ENCODE peak calls at places on chromosomes 3 and 15, in eight cellular contexts. Q is prostate gland; R is CD8-positive, alpha-beta memory T cell; J is WERI-Rb-1; A is aorta; C is left ventricle myocardium inferior; E is GM23248; S is thyroid gland. B is an unnamed sample.

GRCh38 chr3:165638066-165638465 is 199.2 kb downstream of the BCHE start:
- DNase-seq in R (no peak), J (no peak), S (no peak), C (no peak), Q (no peak), A (no peak), E (no peak), B (no peak)

GRCh38 chr3:51343918-51344687 is 41.0 kb upstream of the MANF start:
- DNase-seq in R (no peak), J (no peak), Q (no peak), S (no peak), A (peak), C (no peak), E (peak), B (no peak)

GRCh38 chr15:33680336-33680735 is 288.0 kb upstream of the CHRM5 start:
- DNase-seq in A (no peak), J (no peak), R (no peak), Q (no peak), S (peak), C (no peak), E (no peak), B (no peak)

GRCh38 chr3:69212411-69213160 is 90.2 kb upstream of the LMOD3 start:
- DNase-seq in E (peak), A (no peak), Q (no peak), J (no peak), C (no peak), R (no peak), S (no peak), B (no peak)

GRCh38 chr3:8560608-8561007 is 59.0 kb downstream of the LMCD1 start:
- DNase-seq in A (peak), R (no peak), Q (no peak), S (no peak), E (peak), C (no peak), J (no peak), B (no peak)

GRCh38 chr3:10556312-10556711 is 50.9 kb upstream of the ATP2B2 start:
- DNase-seq in R (no peak), Q (no peak), C (no peak), J (peak), S (no peak), E (no peak), A (no peak), B (no peak)

GRCh38 chr3:15860014-15860934 is 62.5 kb upstream of the ANKRD28 start:
- DNase-seq in A (peak), R (peak), S (peak), C (peak), Q (peak), J (peak), E (peak), B (peak)

GRCh38 chr15:74443100-74443909 is 9.5 kb upstream of the SEMA7A start:
- DNase-seq in C (no peak), R (no peak), S (peak), Q (no peak), A (peak), E (peak), J (no peak), B (no peak)

GRCh38 chr3:192892981-192893827 is 24.5 kb downstream of the MB21D2 start:
- DNase-seq in Q (peak), S (no peak), R (peak), J (no peak), A (peak), E (peak), C (no peak), B (no peak)

GRCh38 chr15:70023769-70024491 is 73.8 kb downstream of the TLE3 start:
- DNase-seq in C (peak), Q (peak), S (peak), A (peak), R (no peak), J (no peak), E (peak), B (no peak)

GRCh38 chr15:60120100-60120499 is 116.0 kb downstream of the FOXB1 start:
- DNase-seq in R (no peak), S (no peak), C (no peak), E (no peak), A (no peak), Q (no peak), J (no peak), B (no peak)

GRCh38 chr3:107206141-107206540 is 171.1 kb upstream of the CCDC54 start:
- DNase-seq in S (no peak), R (no peak), J (peak), Q (no peak), C (no peak), A (no peak), E (peak), B (no peak)

GRCh38 chr15:82935382-82935781 is 17.1 kb downstream of the HOMER2 start:
- DNase-seq in A (no peak), E (no peak), Q (no peak), J (no peak), S (no peak), R (no peak), C (no peak), B (no peak)

GRCh38 chr15:100905855-100906254 is 13.3 kb upstream of the LRRK1 start:
- DNase-seq in Q (peak), S (peak), R (no peak), J (no peak), A (no peak), E (no peak), C (no peak), B (no peak)

GRCh38 chr3:113105980-113106379 is 105.4 kb upstream of the BOC start:
- DNase-seq in R (no peak), A (no peak), J (no peak), S (no peak), C (no peak), Q (no peak), E (no peak), B (no peak)
- H3K27ac ChIP-seq in R (no peak), A (no peak), J (no peak), S (no peak), C (no peak), Q (no peak), E (no peak), B (no peak)

DNA sequence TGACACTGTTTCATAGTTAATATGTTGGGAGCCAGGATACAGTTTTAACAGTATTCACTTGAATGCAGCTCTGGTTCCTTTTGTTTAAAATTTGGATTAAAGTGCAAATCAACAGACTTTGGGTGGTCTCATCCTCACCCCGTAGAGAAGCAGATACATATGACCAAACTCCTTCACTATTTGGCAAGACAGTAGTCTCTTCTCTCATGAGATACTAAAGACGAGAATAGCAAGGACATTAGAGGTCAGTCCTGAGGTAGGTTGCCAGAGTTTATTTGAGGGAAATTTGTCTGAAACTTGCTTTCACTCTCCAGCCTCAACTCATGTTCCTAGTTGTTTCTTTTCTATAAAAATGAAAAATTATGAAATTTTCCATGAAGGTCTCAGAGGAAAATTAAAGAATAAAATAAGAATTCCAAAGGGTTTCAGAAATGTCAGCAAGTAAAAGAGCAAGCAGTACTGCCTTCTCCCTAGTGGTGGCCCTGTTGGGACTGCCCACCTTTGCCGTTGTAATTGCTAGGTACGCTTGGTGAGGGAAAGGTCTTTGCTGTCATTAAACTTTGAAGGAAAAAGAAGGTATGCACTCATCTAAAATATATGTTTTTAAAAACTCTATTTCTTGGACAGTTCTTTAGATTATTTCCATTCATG is 111.2 kb downstream of the CMSS1 start:
- DNase-seq in E (no peak), Q (no peak), J (no peak), R (no peak), C (no peak), S (no peak), A (no peak), B (no peak)
- H3K27ac ChIP-seq in E (no peak), Q (no peak), J (no peak), R (no peak), C (peak), S (no peak), A (peak), B (peak)

GRCh38 chr15:29822685-29823459 is 604 bp upstream of the TJP1 start:
- DNase-seq in Q (peak), J (no peak), A (peak), S (peak), C (peak), E (peak), R (peak), B (peak)
- H3K27ac ChIP-seq in Q (peak), J (peak), A (peak), S (peak), C (peak), E (peak), R (no peak), B (peak)

DNA sequence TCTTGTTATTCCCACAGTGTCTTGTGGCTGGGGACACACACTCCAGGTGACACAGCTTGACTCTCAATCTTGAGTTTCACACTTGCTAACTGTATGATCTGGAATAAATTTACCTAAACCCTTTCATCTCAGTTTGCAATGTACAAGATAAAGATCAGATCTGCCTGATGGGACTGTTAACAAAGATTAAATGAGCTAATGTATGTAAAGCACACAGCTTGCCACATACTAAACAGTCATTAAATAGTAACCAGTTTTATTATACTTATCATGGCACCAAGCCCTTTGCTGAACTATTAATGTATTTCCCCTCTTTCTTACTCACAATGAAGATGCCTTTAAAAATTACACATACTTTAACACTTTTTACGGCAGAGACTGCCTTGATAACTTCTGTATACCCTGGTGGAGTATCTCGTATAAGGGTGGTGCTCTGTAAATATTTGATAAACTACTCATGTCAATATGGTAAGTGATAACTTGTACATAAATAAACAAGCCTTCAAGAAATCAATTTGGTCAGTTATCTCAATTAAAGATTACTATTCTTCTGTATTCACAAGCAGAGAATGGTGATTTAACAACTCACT is 184.5 kb downstream of the STAG1 start:
- DNase-seq in E (no peak), R (no peak), S (no peak), Q (no peak), C (no peak), A (no peak), J (no peak), B (no peak)
- H3K27ac ChIP-seq in E (no peak), R (no peak), S (no peak), Q (no peak), C (no peak), A (no peak), J (no peak), B (no peak)

GRCh38 chr3:49007068-49007770 is at the start of gene WDR6:
- DNase-seq in A (peak), R (peak), E (peak), J (peak), Q (peak), C (peak), S (peak), B (peak)

GRCh38 chr3:49005998-49006397 is 1.2 kb upstream of the WDR6 start:
- DNase-seq in A (no peak), R (no peak), E (no peak), J (no peak), C (no peak), S (no peak), Q (no peak), B (no peak)

GRCh38 chr3:49006591-49007067 is 562 bp upstream of the WDR6 start:
- DNase-seq in R (no peak), A (peak), C (peak), Q (no peak), E (peak), S (peak), J (no peak), B (no peak)

GRCh38 chr3:49009391-49009790 is 2.2 kb downstream of the WDR6 start:
- DNase-seq in R (no peak), C (no peak), Q (no peak), S (no peak), A (no peak), J (no peak), E (no peak), B (no peak)

GRCh38 chr3:49007771-49008528 is 759 bp downstream of the WDR6 start:
- DNase-seq in R (peak), A (peak), S (peak), Q (peak), C (peak), J (peak), E (peak), B (peak)
- H3K27ac ChIP-seq in R (peak), A (no peak), S (peak), Q (peak), C (peak), J (peak), E (peak), B (peak)

GRCh38 chr15:68051109-68051508 is 3.0 kb upstream of the PIAS1 start:
- DNase-seq in S (no peak), R (no peak), J (no peak), C (no peak), E (no peak), A (no peak), Q (no peak), B (no peak)

GRCh38 chr15:68045289-68046265 is 8.5 kb upstream of the PIAS1 start:
- DNase-seq in Q (no peak), C (no peak), E (no peak), S (no peak), J (no peak), R (no peak), A (no peak), B (no peak)

GRCh38 chr15:68052431-68052830 is 1.7 kb upstream of the PIAS1 start:
- DNase-seq in E (peak), A (no peak), C (no peak), Q (no peak), J (no peak), R (no peak), S (no peak), B (no peak)

GRCh38 chr15:68051907-68052306 is 2.2 kb upstream of the PIAS1 start:
- DNase-seq in J (no peak), E (no peak), C (no peak), R (no peak), A (no peak), S (no peak), Q (no peak), B (no peak)

GRCh38 chr15:68047826-68048225 is 6.3 kb upstream of the PIAS1 start:
- DNase-seq in J (no peak), C (no peak), Q (no peak), R (no peak), S (no peak), E (no peak), A (no peak), B (no peak)
- H3K27ac ChIP-seq in J (no peak), C (no peak), Q (no peak), R (no peak), S (no peak), E (no peak), A (no peak), B (no peak)

DNA sequence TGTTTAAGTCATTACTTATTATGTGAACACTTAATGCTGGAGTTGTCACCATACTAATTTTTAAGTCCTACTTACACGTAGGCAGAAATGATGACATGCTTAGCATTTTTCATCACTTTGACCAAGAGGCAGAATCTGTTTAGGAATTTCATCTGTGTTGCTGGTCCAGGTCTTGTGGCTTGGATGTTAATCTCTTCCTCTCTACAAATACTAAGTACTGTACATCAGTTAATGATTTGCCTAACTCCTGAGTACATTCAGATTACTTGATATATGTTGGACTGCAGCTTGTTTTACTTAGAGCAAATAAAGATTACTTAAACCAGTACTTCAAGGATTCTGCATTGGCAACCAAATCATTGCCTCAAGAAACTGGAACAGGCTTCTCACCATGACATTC is 8.6 kb downstream of the SNRK start:
- DNase-seq in Q (no peak), A (no peak), S (no peak), R (no peak), E (no peak), C (no peak), J (no peak), B (no peak)
- H3K27ac ChIP-seq in Q (no peak), A (no peak), S (no peak), R (peak), E (no peak), C (no peak), J (no peak), B (no peak)

DNA sequence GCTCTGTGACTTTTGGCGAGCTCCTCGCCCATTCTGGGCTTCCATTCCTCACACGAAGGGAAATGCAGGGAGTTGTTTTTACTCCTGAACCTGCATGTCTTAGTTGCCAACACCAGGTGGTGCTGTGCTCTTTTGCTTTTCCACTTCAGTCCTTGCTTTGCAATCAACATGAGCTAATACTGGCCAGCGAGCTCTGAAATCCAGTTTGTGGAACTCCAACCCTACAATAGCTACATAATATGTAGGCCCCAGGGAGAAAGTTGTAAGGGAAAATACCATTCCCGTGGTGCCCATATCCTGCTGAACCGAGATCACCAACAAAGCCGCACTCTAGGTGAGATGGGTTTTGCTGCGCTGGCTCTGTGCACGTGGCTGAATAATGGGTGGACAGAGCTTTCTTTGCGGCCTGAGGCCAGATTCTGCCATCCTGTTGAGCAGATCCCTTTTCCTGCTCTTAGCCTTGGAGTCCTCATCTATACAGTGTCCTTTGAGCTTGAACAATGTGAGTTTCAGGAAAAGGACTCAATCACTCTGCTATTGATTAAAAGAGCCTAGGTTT is 25.0 kb downstream of the LSM3 start:
- DNase-seq in S (peak), A (peak), J (peak), C (no peak), E (peak), R (peak), Q (peak), B (peak)
- H3K27ac ChIP-seq in S (peak), A (no peak), J (no peak), C (peak), E (no peak), R (no peak), Q (no peak), B (no peak)

GRCh38 chr3:35422826-35423601 is 216.3 kb upstream of the ARPP21 start:
- DNase-seq in S (no peak), E (no peak), J (no peak), C (no peak), Q (no peak), R (no peak), A (no peak), B (no peak)
- H3K27ac ChIP-seq in S (no peak), E (no peak), J (no peak), C (no peak), Q (no peak), R (no peak), A (peak), B (no peak)

DNA sequence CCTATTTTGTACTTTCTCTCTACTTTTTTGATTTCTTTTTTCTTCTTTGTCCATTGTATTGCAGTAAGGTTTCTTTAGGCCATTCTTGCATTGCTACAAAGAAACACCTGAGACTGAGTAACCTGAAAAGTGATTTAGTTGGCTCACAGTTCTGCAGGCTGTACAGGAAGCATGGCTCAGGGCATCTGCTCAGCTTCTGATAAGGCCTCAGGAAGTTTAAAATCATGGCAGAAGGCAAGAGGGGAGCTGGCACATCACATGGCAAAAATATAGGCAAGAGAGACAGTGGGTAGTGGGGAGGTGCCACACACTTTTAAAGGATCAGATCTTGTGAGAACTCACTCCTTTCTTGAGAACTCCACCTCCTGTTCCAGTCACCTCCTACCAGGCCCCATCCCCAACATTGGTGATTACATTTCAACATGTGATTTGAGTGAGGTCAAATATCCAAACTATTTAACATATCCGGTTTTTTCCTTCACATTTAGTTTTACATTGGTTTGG is 29.1 kb upstream of the SKOR1 start:
- DNase-seq in S (no peak), C (no peak), J (no peak), R (no peak), E (no peak), Q (no peak), A (no peak), B (no peak)
- H3K27ac ChIP-seq in S (no peak), C (peak), J (no peak), R (no peak), E (no peak), Q (no peak), A (no peak), B (no peak)